ENCODE peak calls at places on chromosomes 3 and 15, in nine cellular contexts. S is sigmoid colon, F is SHP77, A is HEK293T, Q is fibroblast of pulmonary artery, G is thoracic aorta, I is ELR, B is tibial artery, N is GM19239. T is an unnamed sample.

GRCh38 chr3:111954228-111954990 is 24.4 kb upstream of the ABHD10 start:
- DNase-seq in S (no peak), F (no peak), A (no peak), Q (no peak), G (no peak), I (no peak), B (no peak), N (no peak), T (no peak)

GRCh38 chr15:28084547-28084946 is 14.6 kb downstream of the OCA2 start:
- DNase-seq in S (no peak), F (no peak), A (no peak), Q (no peak), G (no peak), I (no peak), B (no peak), N (no peak), T (no peak)

GRCh38 chr3:166444756-166445155 is 607.5 kb upstream of the BCHE start:
- DNase-seq in S (no peak), F (peak; percentile 92), A (no peak), Q (no peak), G (no peak), I (no peak), B (no peak), N (no peak), T (no peak)

GRCh38 chr15:75955720-75956119 is 52.0 kb downstream of the FBXO22 start:
- DNase-seq in S (no peak), F (no peak), A (no peak), Q (no peak), G (no peak), I (no peak), B (no peak), N (no peak), T (no peak)

GRCh38 chr3:149263856-149264255 is 42.2 kb upstream of the CP start:
- DNase-seq in S (no peak), F (no peak), A (no peak), Q (no peak), G (no peak), I (no peak), B (no peak), N (no peak), T (no peak)

GRCh38 chr3:178507507-178508442 is 28.5 kb upstream of the KCNMB2 start:
- DNase-seq in S (no peak), F (no peak), A (no peak), Q (no peak), G (no peak), I (no peak), B (no peak), N (no peak), T (no peak)

GRCh38 chr3:122563717-122564025 is 429 bp downstream of the PARP9 start:
- DNase-seq in S (no peak), F (no peak), A (no peak), Q (peak; percentile 16), G (no peak), I (peak; percentile 34), B (no peak), N (no peak), T (no peak)

GRCh38 chr3:183548262-183548769 is 7.2 kb downstream of the KLHL6 start:
- DNase-seq in S (no peak), F (no peak), A (no peak), Q (peak; percentile 83), G (no peak), I (peak; percentile 82), B (no peak), N (no peak), T (peak; percentile 61)

GRCh38 chr3:11596387-11596786 is 47.3 kb downstream of the VGLL4 start:
- DNase-seq in S (no peak), F (no peak), A (no peak), Q (no peak), G (no peak), I (no peak), B (no peak), N (no peak), T (no peak)

GRCh38 chr15:57165992-57166391 is 210.3 kb upstream of the CGNL1 start:
- DNase-seq in S (no peak), F (no peak), A (no peak), Q (peak; percentile 71), G (no peak), I (peak; percentile 67), B (no peak), N (no peak), T (no peak)

GRCh38 chr3:185822957-185823279 is 1.9 kb downstream of the IGF2BP2 start:
- DNase-seq in S (no peak), F (no peak), A (no peak), Q (no peak), G (no peak), I (peak; percentile 48), B (no peak), N (no peak), T (no peak)

GRCh38 chr3:66144792-66145733 is 75.7 kb upstream of the SLC25A26 start:
- DNase-seq in S (no peak), F (no peak), A (peak; percentile 9), Q (no peak), G (no peak), I (peak; percentile 64), B (no peak), N (no peak), T (no peak)

GRCh38 chr3:13416002-13416793 is 3.9 kb downstream of the NUP210 start:
- DNase-seq in S (no peak), F (no peak), A (no peak), Q (no peak), G (no peak), I (no peak), B (no peak), N (no peak), T (peak; percentile 34)

GRCh38 chr3:145124886-145125285 is 1036.1 kb downstream of the PLOD2 start:
- DNase-seq in S (no peak), F (no peak), A (no peak), Q (no peak), G (no peak), I (no peak), B (no peak), N (no peak), T (no peak)

GRCh38 chr3:57060089-57060829 is at the start of gene SPATA12:
- DNase-seq in S (peak; percentile 92), F (peak; percentile 64), A (peak; percentile 47), Q (peak; percentile 87), G (peak; percentile 40), I (peak; percentile 93), B (peak; percentile 78), N (no peak), T (peak; percentile 82)

GRCh38 chr3:124969963-124970722 is 35.6 kb upstream of the MUC13 start:
- DNase-seq in S (no peak), F (no peak), A (no peak), Q (no peak), G (no peak), I (no peak), B (no peak), N (no peak), T (no peak)

T was measured in Peyer's patch.